ENCODE peak calls at places on chromosomes 12 and 14, in six cellular contexts. One of them, this sample, is unnamed.

GRCh38 chr12:132804426-132804861 is 24.2 kb downstream of the GOLGA3 start:
- DNase-seq in endothelial cell of umbilical vein: no peak
- DNase-seq in HepG2: no peak
- DNase-seq in GM12878: no peak
- DNase-seq in A549: peak
- DNase-seq in K562: peak
- DNase-seq in this sample: no peak

GRCh38 chr12:46372131-46372851 is at the start of gene SLC38A2:
- DNase-seq in endothelial cell of umbilical vein: peak
- DNase-seq in HepG2: peak
- DNase-seq in GM12878: no peak
- DNase-seq in A549: peak
- DNase-seq in K562: peak
- DNase-seq in this sample: peak

GRCh38 chr14:62957562-62957961 is 87.7 kb downstream of the KCNH5 start:
- DNase-seq in endothelial cell of umbilical vein: no peak
- DNase-seq in HepG2: no peak
- DNase-seq in GM12878: no peak
- DNase-seq in A549: no peak
- DNase-seq in K562: peak
- DNase-seq in this sample: no peak

GRCh38 chr12:93020225-93020997 is 91.3 kb upstream of the EEA1 start:
- DNase-seq in endothelial cell of umbilical vein: peak
- DNase-seq in HepG2: peak
- DNase-seq in GM12878: no peak
- DNase-seq in A549: no peak
- DNase-seq in K562: peak
- DNase-seq in this sample: no peak

GRCh38 chr12:126874427-126875026 is 1392.4 kb upstream of the TMEM132C start:
- DNase-seq in endothelial cell of umbilical vein: no peak
- DNase-seq in HepG2: peak
- DNase-seq in GM12878: peak
- DNase-seq in A549: peak
- DNase-seq in K562: peak
- DNase-seq in this sample: peak

GRCh38 chr12:108078428-108078827 is 50.7 kb upstream of the WSCD2 start:
- DNase-seq in endothelial cell of umbilical vein: no peak
- DNase-seq in HepG2: no peak
- DNase-seq in GM12878: no peak
- DNase-seq in A549: no peak
- DNase-seq in K562: no peak
- DNase-seq in this sample: no peak

GRCh38 chr14:24605435-24606190 is 3.9 kb downstream of the GZMH start:
- DNase-seq in endothelial cell of umbilical vein: peak
- DNase-seq in HepG2: peak
- DNase-seq in GM12878: no peak
- DNase-seq in A549: peak
- DNase-seq in K562: peak
- DNase-seq in this sample: peak

GRCh38 chr12:113591480-113591971 is 119.9 kb upstream of the LHX5 start:
- DNase-seq in endothelial cell of umbilical vein: no peak
- DNase-seq in HepG2: no peak
- DNase-seq in GM12878: no peak
- DNase-seq in A549: no peak
- DNase-seq in K562: peak
- DNase-seq in this sample: no peak

GRCh38 chr14:88563845-88564244 is 1.0 kb downstream of the ZC3H14 start:
- DNase-seq in endothelial cell of umbilical vein: no peak
- DNase-seq in HepG2: no peak
- DNase-seq in GM12878: no peak
- DNase-seq in A549: no peak
- DNase-seq in K562: peak
- DNase-seq in this sample: no peak
- TF ChIP-seq MYC in endothelial cell of umbilical vein: no peak
- TF ChIP-seq MYC in HepG2: no peak
- TF ChIP-seq MYC in GM12878: no peak
- TF ChIP-seq MYC in A549: no peak
- TF ChIP-seq MYC in K562: no peak
- TF ChIP-seq MYC in this sample: no peak

GRCh38 chr14:30621354-30621953 is 665 bp upstream of the SCFD1 start:
- DNase-seq in endothelial cell of umbilical vein: no peak
- DNase-seq in HepG2: peak
- DNase-seq in GM12878: no peak
- DNase-seq in A549: peak
- DNase-seq in K562: peak
- DNase-seq in this sample: peak

GRCh38 chr14:30624132-30624423 is 2.0 kb downstream of the SCFD1 start:
- DNase-seq in endothelial cell of umbilical vein: no peak
- DNase-seq in HepG2: no peak
- DNase-seq in GM12878: no peak
- DNase-seq in A549: no peak
- DNase-seq in K562: no peak
- DNase-seq in this sample: no peak

GRCh38 chr14:30620178-30620577 is 1.9 kb upstream of the SCFD1 start:
- DNase-seq in endothelial cell of umbilical vein: no peak
- DNase-seq in HepG2: no peak
- DNase-seq in GM12878: peak
- DNase-seq in A549: peak
- DNase-seq in K562: no peak
- DNase-seq in this sample: peak

GRCh38 chr14:30623412-30624131 is 1.5 kb downstream of the SCFD1 start:
- DNase-seq in endothelial cell of umbilical vein: no peak
- DNase-seq in HepG2: no peak
- DNase-seq in GM12878: no peak
- DNase-seq in A549: no peak
- DNase-seq in K562: no peak
- DNase-seq in this sample: no peak

GRCh38 chr14:30621954-30622830 is at the start of gene SCFD1:
- DNase-seq in endothelial cell of umbilical vein: peak
- DNase-seq in HepG2: peak
- DNase-seq in GM12878: peak
- DNase-seq in A549: peak
- DNase-seq in K562: peak
- DNase-seq in this sample: peak
- TF ChIP-seq POLR2A in endothelial cell of umbilical vein: peak
- TF ChIP-seq POLR2A in HepG2: peak
- TF ChIP-seq POLR2A in GM12878: peak
- TF ChIP-seq POLR2A in A549: peak
- TF ChIP-seq POLR2A in K562: peak
- TF ChIP-seq POLR2A in this sample: peak

DNA sequence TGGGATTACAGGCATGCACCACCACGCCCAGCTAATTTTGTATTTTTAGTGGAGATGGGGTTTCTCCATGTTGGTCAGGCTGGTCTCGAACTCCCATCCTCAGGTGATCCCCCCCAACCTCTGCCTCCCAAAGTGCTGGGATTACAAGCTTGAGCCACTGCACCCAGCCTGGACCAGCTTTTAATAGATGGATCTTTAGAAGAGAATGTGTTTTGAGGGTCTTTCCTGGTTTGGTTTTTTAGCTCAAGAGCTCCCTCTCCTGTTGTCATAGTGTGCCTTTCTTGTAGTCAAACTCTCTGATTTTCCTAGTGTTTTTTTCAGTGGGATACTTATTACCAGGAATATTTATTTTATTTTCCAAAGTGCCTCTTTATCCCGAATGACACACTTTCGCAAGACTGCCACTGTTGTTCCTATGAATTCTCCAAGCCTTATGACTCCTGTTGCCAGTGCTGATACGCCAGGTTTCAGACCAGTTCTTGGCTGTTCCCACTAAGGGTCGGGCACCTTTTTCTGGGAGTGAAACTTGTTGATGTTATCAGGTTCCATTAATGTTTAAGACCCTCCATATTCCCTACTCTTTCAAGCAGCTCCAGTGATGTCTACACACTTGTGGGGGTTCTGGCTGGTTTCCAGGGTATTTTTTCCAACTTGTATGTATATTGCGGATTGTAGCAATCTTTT is 31.5 kb upstream of the LIMA1 start:
- DNase-seq in endothelial cell of umbilical vein: peak
- DNase-seq in HepG2: peak
- DNase-seq in GM12878: no peak
- DNase-seq in A549: peak
- DNase-seq in K562: peak
- DNase-seq in this sample: peak
- TF ChIP-seq CTCF in endothelial cell of umbilical vein: peak
- TF ChIP-seq CTCF in HepG2: peak
- TF ChIP-seq CTCF in GM12878: peak
- TF ChIP-seq CTCF in A549: peak
- TF ChIP-seq CTCF in K562: peak
- TF ChIP-seq CTCF in this sample: peak

DNA sequence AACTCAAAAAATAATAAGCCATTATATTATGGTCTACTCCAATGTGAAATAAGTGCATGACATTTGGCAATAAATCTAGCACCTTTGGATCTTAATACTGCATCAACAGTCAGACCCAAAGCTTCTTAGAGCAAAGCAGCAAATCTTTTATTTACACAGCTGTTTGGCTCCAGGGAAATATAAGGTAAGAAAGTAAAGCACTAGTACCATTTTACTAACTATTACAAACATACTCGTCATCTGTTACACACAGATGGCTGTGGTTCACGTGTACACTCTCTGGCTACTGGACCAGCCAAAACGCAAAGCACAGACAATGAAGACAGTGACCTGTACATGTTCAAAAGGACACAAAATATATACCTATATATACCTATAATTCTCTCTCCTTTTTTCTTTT is 2.8 kb downstream of the FGD6 start:
- DNase-seq in endothelial cell of umbilical vein: peak
- DNase-seq in HepG2: no peak
- DNase-seq in GM12878: no peak
- DNase-seq in A549: no peak
- DNase-seq in K562: no peak
- DNase-seq in this sample: no peak
- TF ChIP-seq MYC in endothelial cell of umbilical vein: no peak
- TF ChIP-seq MYC in HepG2: no peak
- TF ChIP-seq MYC in GM12878: no peak
- TF ChIP-seq MYC in A549: no peak
- TF ChIP-seq MYC in K562: no peak
- TF ChIP-seq MYC in this sample: no peak

GRCh38 chr12:109877504-109878246 is 2.7 kb downstream of the GLTP start:
- DNase-seq in endothelial cell of umbilical vein: no peak
- DNase-seq in HepG2: no peak
- DNase-seq in GM12878: no peak
- DNase-seq in A549: no peak
- DNase-seq in K562: no peak
- DNase-seq in this sample: no peak
- TF ChIP-seq POLR2A in endothelial cell of umbilical vein: no peak
- TF ChIP-seq POLR2A in HepG2: no peak
- TF ChIP-seq POLR2A in GM12878: no peak
- TF ChIP-seq POLR2A in A549: no peak
- TF ChIP-seq POLR2A in K562: no peak
- TF ChIP-seq POLR2A in this sample: no peak